ENCODE peak calls at places on chromosomes 11 and 22, in five cellular contexts. One of them, this sample, is unnamed.

GRCh38 chr11:134261000-134261399 is 7.6 kb downstream of the ACAD8 start:
- DNase-seq in CD8-positive, alpha-beta memory T cell: no peak
- DNase-seq in kidney tubule cell: no peak
- DNase-seq in activated CD4-positive, alpha-beta T cell treated with anti-CD3 and anti-CD28 coated beads for 48 hours: no peak
- DNase-seq in CD4-positive, alpha-beta T cell: no peak
- DNase-seq in this sample: no peak

GRCh38 chr11:108084811-108085210 is 36.6 kb upstream of the ACAT1 start:
- DNase-seq in CD8-positive, alpha-beta memory T cell: no peak
- DNase-seq in kidney tubule cell: no peak
- DNase-seq in activated CD4-positive, alpha-beta T cell treated with anti-CD3 and anti-CD28 coated beads for 48 hours: no peak
- DNase-seq in CD4-positive, alpha-beta T cell: no peak
- DNase-seq in this sample: no peak

GRCh38 chr11:130828741-130829140 is 87.5 kb downstream of the SNX19 start:
- DNase-seq in CD8-positive, alpha-beta memory T cell: no peak
- DNase-seq in kidney tubule cell: no peak
- DNase-seq in activated CD4-positive, alpha-beta T cell treated with anti-CD3 and anti-CD28 coated beads for 48 hours: no peak
- DNase-seq in CD4-positive, alpha-beta T cell: no peak
- DNase-seq in this sample: no peak

GRCh38 chr11:121328213-121328966 is 35.8 kb downstream of the SC5D start:
- DNase-seq in CD8-positive, alpha-beta memory T cell: no peak
- DNase-seq in kidney tubule cell: no peak
- DNase-seq in activated CD4-positive, alpha-beta T cell treated with anti-CD3 and anti-CD28 coated beads for 48 hours: peak; percentile 29
- DNase-seq in CD4-positive, alpha-beta T cell: peak; percentile 5
- DNase-seq in this sample: peak; percentile 56

GRCh38 chr11:77710358-77710757 is 72.8 kb upstream of the CLNS1A start:
- DNase-seq in CD8-positive, alpha-beta memory T cell: no peak
- DNase-seq in kidney tubule cell: peak; percentile 32
- DNase-seq in activated CD4-positive, alpha-beta T cell treated with anti-CD3 and anti-CD28 coated beads for 48 hours: no peak
- DNase-seq in CD4-positive, alpha-beta T cell: no peak
- DNase-seq in this sample: no peak

GRCh38 chr11:35289821-35290220 is 129.5 kb downstream of the SLC1A2 start:
- DNase-seq in CD8-positive, alpha-beta memory T cell: no peak
- DNase-seq in kidney tubule cell: peak; percentile 45
- DNase-seq in activated CD4-positive, alpha-beta T cell treated with anti-CD3 and anti-CD28 coated beads for 48 hours: no peak
- DNase-seq in CD4-positive, alpha-beta T cell: no peak
- DNase-seq in this sample: no peak

GRCh38 chr11:104199041-104199440 is 35.1 kb upstream of the PDGFD start:
- DNase-seq in CD8-positive, alpha-beta memory T cell: no peak
- DNase-seq in kidney tubule cell: no peak
- DNase-seq in activated CD4-positive, alpha-beta T cell treated with anti-CD3 and anti-CD28 coated beads for 48 hours: no peak
- DNase-seq in CD4-positive, alpha-beta T cell: no peak
- DNase-seq in this sample: no peak

GRCh38 chr22:43731986-43732385 is 80.1 kb downstream of the EFCAB6 start:
- DNase-seq in CD8-positive, alpha-beta memory T cell: no peak
- DNase-seq in kidney tubule cell: no peak
- DNase-seq in activated CD4-positive, alpha-beta T cell treated with anti-CD3 and anti-CD28 coated beads for 48 hours: no peak
- DNase-seq in CD4-positive, alpha-beta T cell: no peak
- DNase-seq in this sample: no peak